ENCODE peak calls at places on chromosome 11, in five cellular contexts. One of them, this sample, is unnamed.

GRCh38 chr11:124880958-124881357 is 15.7 kb downstream of the ROBO3 start:
- DNase-seq in T47D: no peak
- DNase-seq in SK-N-SH: no peak
- DNase-seq in H1: no peak
- DNase-seq in HCT116: no peak
- DNase-seq in this sample: no peak

GRCh38 chr11:94776351-94777321 is 8.5 kb downstream of the AMOTL1 start:
- DNase-seq in T47D: no peak
- DNase-seq in SK-N-SH: no peak
- DNase-seq in H1: no peak
- DNase-seq in HCT116: no peak
- DNase-seq in this sample: no peak

GRCh38 chr11:80155412-80156017 is 714.7 kb upstream of the TENM4 start:
- DNase-seq in T47D: no peak
- DNase-seq in SK-N-SH: peak
- DNase-seq in H1: no peak
- DNase-seq in HCT116: no peak
- DNase-seq in this sample: peak

GRCh38 chr11:64791781-64792291 is 11.2 kb downstream of the MAP4K2 start:
- DNase-seq in T47D: no peak
- DNase-seq in SK-N-SH: peak
- DNase-seq in H1: no peak
- DNase-seq in HCT116: no peak
- DNase-seq in this sample: no peak

GRCh38 chr11:69640995-69641581 is at the start of gene CCND1:
- DNase-seq in T47D: peak
- DNase-seq in SK-N-SH: peak
- DNase-seq in H1: peak
- DNase-seq in HCT116: peak
- DNase-seq in this sample: peak

GRCh38 chr11:17972987-17973386 is 39.9 kb downstream of the SERGEF start:
- DNase-seq in T47D: no peak
- DNase-seq in SK-N-SH: peak
- DNase-seq in H1: peak
- DNase-seq in HCT116: peak
- DNase-seq in this sample: peak

GRCh38 chr11:13826505-13827278 is 135.8 kb upstream of the SPON1 start:
- DNase-seq in T47D: no peak
- DNase-seq in SK-N-SH: no peak
- DNase-seq in H1: no peak
- DNase-seq in HCT116: no peak
- DNase-seq in this sample: no peak

GRCh38 chr11:12539570-12539969 is 134.7 kb upstream of the TEAD1 start:
- DNase-seq in T47D: no peak
- DNase-seq in SK-N-SH: no peak
- DNase-seq in H1: no peak
- DNase-seq in HCT116: no peak
- DNase-seq in this sample: no peak

GRCh38 chr11:1402355-1402754 is 12.6 kb downstream of the BRSK2 start:
- DNase-seq in T47D: no peak
- DNase-seq in SK-N-SH: no peak
- DNase-seq in H1: no peak
- DNase-seq in HCT116: no peak
- DNase-seq in this sample: no peak

GRCh38 chr11:12156301-12157140 is 46.1 kb downstream of the MICAL2 start:
- DNase-seq in T47D: no peak
- DNase-seq in SK-N-SH: no peak
- DNase-seq in H1: no peak
- DNase-seq in HCT116: no peak
- DNase-seq in this sample: no peak

GRCh38 chr11:33044281-33044680 is 4.9 kb downstream of the TCP11L1 start:
- DNase-seq in T47D: no peak
- DNase-seq in SK-N-SH: no peak
- DNase-seq in H1: no peak
- DNase-seq in HCT116: no peak
- DNase-seq in this sample: no peak

GRCh38 chr11:12137005-12137690 is 26.8 kb downstream of the MICAL2 start:
- DNase-seq in T47D: peak
- DNase-seq in SK-N-SH: no peak
- DNase-seq in H1: no peak
- DNase-seq in HCT116: no peak
- DNase-seq in this sample: peak

GRCh38 chr11:12079726-12080556 is 30.4 kb upstream of the MICAL2 start:
- DNase-seq in T47D: no peak
- DNase-seq in SK-N-SH: no peak
- DNase-seq in H1: no peak
- DNase-seq in HCT116: peak
- DNase-seq in this sample: peak

GRCh38 chr11:117525866-117526265 is 198.2 kb downstream of the CEP164 start:
- DNase-seq in T47D: no peak
- DNase-seq in SK-N-SH: no peak
- DNase-seq in H1: no peak
- DNase-seq in HCT116: no peak
- DNase-seq in this sample: no peak

GRCh38 chr11:62556102-62556871 is 9.7 kb upstream of the AHNAK start:
- DNase-seq in T47D: peak
- DNase-seq in SK-N-SH: peak
- DNase-seq in H1: peak
- DNase-seq in HCT116: peak
- DNase-seq in this sample: no peak

GRCh38 chr11:44865866-44866272 is 84.8 kb downstream of the TP53I11 start:
- DNase-seq in T47D: no peak
- DNase-seq in SK-N-SH: peak
- DNase-seq in H1: no peak
- DNase-seq in HCT116: no peak
- DNase-seq in this sample: no peak
- TF ChIP-seq JUND in T47D: no peak
- TF ChIP-seq JUND in SK-N-SH: no peak
- TF ChIP-seq JUND in H1: no peak
- TF ChIP-seq JUND in HCT116: no peak
- TF ChIP-seq JUND in this sample: no peak

GRCh38 chr11:6612816-6613136 is 760 bp upstream of the TAF10 start:
- DNase-seq in T47D: no peak
- DNase-seq in SK-N-SH: peak
- DNase-seq in H1: peak
- DNase-seq in HCT116: peak
- DNase-seq in this sample: peak
- TF ChIP-seq JUND in T47D: no peak
- TF ChIP-seq JUND in SK-N-SH: no peak
- TF ChIP-seq JUND in H1: no peak
- TF ChIP-seq JUND in HCT116: no peak
- TF ChIP-seq JUND in this sample: no peak

GRCh38 chr11:132115454-132115853 is 745.0 kb downstream of the NTM start:
- DNase-seq in T47D: no peak
- DNase-seq in SK-N-SH: no peak
- DNase-seq in H1: no peak
- DNase-seq in HCT116: no peak
- DNase-seq in this sample: no peak
- TF ChIP-seq JUND in T47D: no peak
- TF ChIP-seq JUND in SK-N-SH: no peak
- TF ChIP-seq JUND in H1: no peak
- TF ChIP-seq JUND in HCT116: no peak
- TF ChIP-seq JUND in this sample: no peak

DNA sequence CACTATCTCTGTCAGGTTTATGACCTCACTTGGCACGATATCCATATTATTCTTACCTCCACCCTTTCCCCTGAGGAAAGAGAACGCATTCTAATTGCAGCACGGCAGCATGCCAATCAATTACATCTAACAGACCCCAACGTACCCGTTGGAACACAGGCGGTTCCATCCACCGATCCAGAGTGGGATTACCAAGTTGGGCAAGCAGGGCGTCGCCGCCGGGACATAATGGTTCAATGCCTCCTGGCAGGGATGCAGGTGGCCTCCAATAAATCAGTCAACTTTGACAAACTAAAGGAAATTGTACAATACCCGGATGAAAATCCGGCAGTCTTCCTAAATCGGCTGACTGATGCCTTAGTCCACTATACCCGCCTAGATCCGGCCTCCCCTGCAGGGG is 12.1 kb upstream of the OR56A3 start:
- DNase-seq in T47D: no peak
- DNase-seq in SK-N-SH: no peak
- DNase-seq in H1: no peak
- DNase-seq in HCT116: no peak
- DNase-seq in this sample: no peak
- TF ChIP-seq JUND in T47D: no peak
- TF ChIP-seq JUND in SK-N-SH: no peak
- TF ChIP-seq JUND in H1: no peak
- TF ChIP-seq JUND in HCT116: no peak
- TF ChIP-seq JUND in this sample: no peak

GRCh38 chr11:77375114-77375513 is 73.6 kb upstream of the GDPD4 start:
- DNase-seq in T47D: no peak
- DNase-seq in SK-N-SH: no peak
- DNase-seq in H1: no peak
- DNase-seq in HCT116: no peak
- DNase-seq in this sample: no peak
- TF ChIP-seq JUND in T47D: no peak
- TF ChIP-seq JUND in SK-N-SH: peak
- TF ChIP-seq JUND in H1: no peak
- TF ChIP-seq JUND in HCT116: no peak
- TF ChIP-seq JUND in this sample: no peak

GRCh38 chr11:57459112-57460016 is 964 bp upstream of the RTN4RL2 start:
- DNase-seq in T47D: no peak
- DNase-seq in SK-N-SH: peak
- DNase-seq in H1: peak
- DNase-seq in HCT116: no peak
- DNase-seq in this sample: no peak

GRCh38 chr11:57457643-57458023 is 2.7 kb upstream of the RTN4RL2 start:
- DNase-seq in T47D: no peak
- DNase-seq in SK-N-SH: no peak
- DNase-seq in H1: no peak
- DNase-seq in HCT116: no peak
- DNase-seq in this sample: no peak

GRCh38 chr11:57456960-57457642 is 3.2 kb upstream of the RTN4RL2 start:
- DNase-seq in T47D: peak
- DNase-seq in SK-N-SH: peak
- DNase-seq in H1: peak
- DNase-seq in HCT116: peak
- DNase-seq in this sample: peak

GRCh38 chr11:57458060-57458409 is 2.3 kb upstream of the RTN4RL2 start:
- DNase-seq in T47D: no peak
- DNase-seq in SK-N-SH: no peak
- DNase-seq in H1: peak
- DNase-seq in HCT116: no peak
- DNase-seq in this sample: no peak

GRCh38 chr11:57458410-57459111 is 1.8 kb upstream of the RTN4RL2 start:
- DNase-seq in T47D: peak
- DNase-seq in SK-N-SH: peak
- DNase-seq in H1: peak
- DNase-seq in HCT116: no peak
- DNase-seq in this sample: no peak
- TF ChIP-seq JUND in T47D: no peak
- TF ChIP-seq JUND in SK-N-SH: no peak
- TF ChIP-seq JUND in H1: peak
- TF ChIP-seq JUND in HCT116: no peak
- TF ChIP-seq JUND in this sample: no peak

DNA sequence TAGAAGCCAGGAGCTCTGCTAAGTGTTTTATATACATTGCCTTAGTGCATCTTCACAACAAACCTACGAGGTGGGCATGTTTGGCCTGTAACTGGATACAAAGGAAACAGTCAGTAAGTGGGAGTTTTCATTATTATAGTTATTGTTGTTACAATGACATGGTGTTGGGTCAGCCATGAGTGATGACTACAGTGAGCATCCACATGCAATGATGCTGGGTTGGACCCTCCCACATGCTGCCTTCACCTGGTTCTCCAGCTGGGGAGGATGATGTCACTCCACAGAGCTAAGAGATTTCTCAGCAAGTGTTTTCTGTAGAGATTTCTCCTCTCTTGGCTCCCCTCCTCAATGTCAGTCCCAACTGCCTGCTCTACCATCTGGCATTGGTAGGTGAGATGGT is 59.3 kb downstream of the EHF start:
- DNase-seq in T47D: no peak
- DNase-seq in SK-N-SH: no peak
- DNase-seq in H1: no peak
- DNase-seq in HCT116: no peak
- DNase-seq in this sample: no peak
- TF ChIP-seq JUND in T47D: no peak
- TF ChIP-seq JUND in SK-N-SH: no peak
- TF ChIP-seq JUND in H1: no peak
- TF ChIP-seq JUND in HCT116: no peak
- TF ChIP-seq JUND in this sample: no peak

GRCh38 chr11:4467811-4468606 is 14.4 kb upstream of the OR52K1 start:
- DNase-seq in T47D: no peak
- DNase-seq in SK-N-SH: no peak
- DNase-seq in H1: no peak
- DNase-seq in HCT116: no peak
- DNase-seq in this sample: no peak

GRCh38 chr11:4465411-4465810 is 16.3 kb downstream of the OR52K2 start:
- DNase-seq in T47D: no peak
- DNase-seq in SK-N-SH: no peak
- DNase-seq in H1: no peak
- DNase-seq in HCT116: no peak
- DNase-seq in this sample: no peak

GRCh38 chr11:4466168-4466891 is 16.1 kb upstream of the OR52K1 start:
- DNase-seq in T47D: no peak
- DNase-seq in SK-N-SH: no peak
- DNase-seq in H1: no peak
- DNase-seq in HCT116: no peak
- DNase-seq in this sample: no peak

GRCh38 chr11:4467043-4467442 is 15.4 kb upstream of the OR52K1 start:
- DNase-seq in T47D: no peak
- DNase-seq in SK-N-SH: no peak
- DNase-seq in H1: no peak
- DNase-seq in HCT116: no peak
- DNase-seq in this sample: no peak

DNA sequence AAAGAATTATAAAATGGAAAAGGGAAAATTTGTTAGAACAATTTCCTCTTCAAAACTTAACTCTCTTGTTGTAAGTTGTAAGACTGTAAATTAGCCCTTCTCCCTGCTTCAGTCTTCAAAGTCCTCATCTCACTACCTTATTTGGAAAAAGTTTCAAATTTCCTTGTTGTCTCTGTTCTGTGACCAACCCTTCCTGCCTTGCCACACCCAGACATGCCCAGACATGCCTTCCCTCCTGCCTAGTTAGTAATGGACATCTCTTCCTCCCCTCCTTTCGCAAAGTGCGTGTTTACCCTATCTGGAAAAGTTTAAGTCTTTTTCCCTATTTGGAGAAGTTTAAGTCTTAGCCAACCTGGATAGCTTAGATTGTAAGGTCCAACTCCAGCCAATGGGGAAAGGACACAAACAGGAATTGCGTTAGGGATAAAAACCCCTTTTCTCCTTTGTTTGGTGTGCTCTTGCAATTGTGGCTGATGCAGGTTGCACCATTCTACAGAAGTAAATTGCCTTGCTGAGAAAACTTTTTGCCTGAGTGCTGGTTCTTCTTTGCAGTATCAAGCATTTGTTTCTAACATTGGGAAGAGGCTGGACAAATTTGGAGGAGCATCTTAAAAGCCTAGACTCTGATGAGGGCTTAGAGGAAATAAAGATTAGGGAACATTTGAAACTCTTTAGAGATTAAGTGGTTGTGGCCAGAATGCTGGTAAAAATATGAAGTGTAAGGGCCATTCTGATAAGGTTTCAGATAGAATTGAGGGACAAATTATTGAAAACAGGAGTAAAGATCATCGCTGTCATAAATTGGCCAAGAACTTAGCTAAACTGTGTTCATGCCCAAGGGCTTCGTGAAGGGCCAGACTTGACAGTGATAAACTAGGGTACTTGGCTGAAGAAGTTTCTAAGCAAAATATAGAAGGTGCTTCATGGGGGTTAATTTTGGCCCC is 15.4 kb downstream of the OR52K2 start:
- DNase-seq in T47D: no peak
- DNase-seq in SK-N-SH: no peak
- DNase-seq in H1: no peak
- DNase-seq in HCT116: peak
- DNase-seq in this sample: no peak
- TF ChIP-seq JUND in T47D: no peak
- TF ChIP-seq JUND in SK-N-SH: no peak
- TF ChIP-seq JUND in H1: no peak
- TF ChIP-seq JUND in HCT116: no peak
- TF ChIP-seq JUND in this sample: no peak